ENCODE peak calls at places on chromosomes 13 and 19, in four cellular contexts. A is HepG2, Y is GM12878, P is K562. G is an unnamed sample.

GRCh38 chr13:21683034-21683733 is 12.3 kb downstream of the FGF9 start:
- DNase-seq in A (no peak), Y (no peak), P (no peak), G (no peak)

GRCh38 chr13:83151308-83151660 is 731.0 kb downstream of the SLITRK1 start:
- DNase-seq in P (no peak), A (no peak), Y (no peak), G (no peak)

GRCh38 chr13:74770361-74770760 is 636.2 kb upstream of the KLF12 start:
- DNase-seq in A (no peak), P (no peak), Y (no peak), G (no peak)

GRCh38 chr13:37357548-37357947 is 241.0 kb downstream of the POSTN start:
- DNase-seq in P (no peak), A (no peak), Y (no peak), G (no peak)

GRCh38 chr13:20654156-20654555 is 49.3 kb upstream of the IL17D start:
- DNase-seq in A (no peak), P (no peak), Y (no peak), G (no peak)

GRCh38 chr13:53170910-53171309 is 142.3 kb downstream of the OLFM4 start:
- DNase-seq in A (no peak), Y (no peak), P (no peak), G (no peak)

GRCh38 chr19:35213678-35214632 is 14.6 kb downstream of the FAM187B start:
- DNase-seq in Y (peak; percentile 93), P (peak; percentile 50), A (no peak), G (no peak)

GRCh38 chr13:45113809-45114208 is 6.5 kb upstream of the GTF2F2 start:
- DNase-seq in A (no peak), P (no peak), Y (no peak), G (no peak)

GRCh38 chr13:46577656-46578589 is 25.0 kb downstream of the LRCH1 start:
- DNase-seq in P (no peak), Y (no peak), A (no peak), G (no peak)

GRCh38 chr19:20503536-20503935 is 62.0 kb downstream of the ZNF737 start:
- DNase-seq in P (no peak), A (no peak), Y (no peak), G (no peak)

GRCh38 chr19:44943801-44944249 is 1.8 kb downstream of the APOC4 start:
- DNase-seq in A (no peak), Y (no peak), P (peak; percentile 90), G (no peak)

GRCh38 chr19:13597625-13598024 is 91.3 kb upstream of the CACNA1A start:
- DNase-seq in A (peak; percentile 35), Y (peak; percentile 25), P (peak; percentile 78), G (no peak)

GRCh38 chr13:93244918-93245280 is 18.3 kb downstream of the GPC6 start:
- DNase-seq in Y (no peak), A (no peak), P (no peak), G (no peak)

GRCh38 chr13:34416833-34417425 is 525.1 kb upstream of the NBEA start:
- DNase-seq in Y (no peak), A (no peak), P (no peak), G (no peak)

GRCh38 chr13:73894995-73895571 is 239.1 kb downstream of the KLF12 start:
- DNase-seq in P (no peak), Y (no peak), A (no peak), G (no peak)

GRCh38 chr13:27270594-27271520 is at the start of gene RASL11A:
- DNase-seq in A (peak; percentile 70), P (peak; percentile 75), Y (no peak), G (peak; percentile 92)

GRCh38 chr13:24716011-24716410 is 35.8 kb downstream of the ATP12A start:
- DNase-seq in A (no peak), Y (no peak), P (no peak), G (no peak)

GRCh38 chr13:22287343-22287922 is 616.6 kb downstream of the FGF9 start:
- DNase-seq in Y (no peak), P (no peak), A (no peak), G (no peak)

GRCh38 chr13:75482070-75482819 is at the start of gene TBC1D4:
- DNase-seq in A (peak; percentile 87), P (peak; percentile 78), Y (peak; percentile 66), G (no peak)

GRCh38 chr13:94968040-94968756 is 255.9 kb upstream of the SOX21 start:
- DNase-seq in Y (no peak), P (no peak), A (no peak), G (no peak)

DNA sequence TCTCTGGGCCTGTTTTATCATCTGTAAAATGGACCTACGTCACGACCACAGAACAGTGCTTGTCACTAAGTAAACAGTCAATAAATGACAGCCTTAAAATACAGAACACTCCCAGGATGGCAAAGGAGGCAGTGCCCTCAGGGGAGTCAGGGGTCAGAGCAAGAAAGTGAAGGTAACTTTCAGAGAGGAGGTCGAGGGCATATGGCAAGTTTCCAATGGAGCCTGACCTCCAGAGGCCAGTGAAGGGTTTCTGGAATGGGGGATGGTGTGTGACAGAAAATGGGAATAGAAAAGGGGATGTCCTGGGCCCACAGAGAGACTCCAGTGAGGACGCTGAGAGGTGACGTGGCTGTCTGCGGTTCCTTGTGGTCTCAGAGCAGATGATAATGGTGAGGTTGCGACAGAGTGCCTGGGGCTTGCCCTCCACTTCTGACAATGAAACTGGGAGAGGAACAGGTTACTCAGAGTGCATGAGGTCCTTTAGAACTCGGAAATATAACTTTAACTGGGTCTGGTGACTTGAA is 91.8 kb downstream of the UBL3 start:
- DNase-seq in Y (peak; percentile 74), P (peak; percentile 13), A (peak; percentile 5), G (no peak)
- TF ChIP-seq BRCA1 in Y (no peak), P (no peak), A (no peak), G (no peak)

GRCh38 chr19:2556221-2557092 is 80.5 kb downstream of the GADD45B start:
- DNase-seq in Y (no peak), A (no peak), P (no peak), G (no peak)

GRCh38 chr19:2555422-2556220 is 79.7 kb downstream of the GADD45B start:
- DNase-seq in P (no peak), A (peak; percentile 75), Y (no peak), G (no peak)

GRCh38 chr19:2553510-2553909 is 77.6 kb downstream of the GADD45B start:
- DNase-seq in Y (no peak), A (no peak), P (no peak), G (no peak)

GRCh38 chr19:2552859-2553258 is 76.9 kb downstream of the GADD45B start:
- DNase-seq in P (peak; percentile 14), A (no peak), Y (peak; percentile 86), G (no peak)

GRCh38 chr19:2554856-2555255 is 78.9 kb downstream of the GADD45B start:
- DNase-seq in Y (no peak), A (peak; percentile 73), P (no peak), G (no peak)
- TF ChIP-seq BRCA1 in Y (no peak), A (no peak), P (no peak), G (no peak)

DNA sequence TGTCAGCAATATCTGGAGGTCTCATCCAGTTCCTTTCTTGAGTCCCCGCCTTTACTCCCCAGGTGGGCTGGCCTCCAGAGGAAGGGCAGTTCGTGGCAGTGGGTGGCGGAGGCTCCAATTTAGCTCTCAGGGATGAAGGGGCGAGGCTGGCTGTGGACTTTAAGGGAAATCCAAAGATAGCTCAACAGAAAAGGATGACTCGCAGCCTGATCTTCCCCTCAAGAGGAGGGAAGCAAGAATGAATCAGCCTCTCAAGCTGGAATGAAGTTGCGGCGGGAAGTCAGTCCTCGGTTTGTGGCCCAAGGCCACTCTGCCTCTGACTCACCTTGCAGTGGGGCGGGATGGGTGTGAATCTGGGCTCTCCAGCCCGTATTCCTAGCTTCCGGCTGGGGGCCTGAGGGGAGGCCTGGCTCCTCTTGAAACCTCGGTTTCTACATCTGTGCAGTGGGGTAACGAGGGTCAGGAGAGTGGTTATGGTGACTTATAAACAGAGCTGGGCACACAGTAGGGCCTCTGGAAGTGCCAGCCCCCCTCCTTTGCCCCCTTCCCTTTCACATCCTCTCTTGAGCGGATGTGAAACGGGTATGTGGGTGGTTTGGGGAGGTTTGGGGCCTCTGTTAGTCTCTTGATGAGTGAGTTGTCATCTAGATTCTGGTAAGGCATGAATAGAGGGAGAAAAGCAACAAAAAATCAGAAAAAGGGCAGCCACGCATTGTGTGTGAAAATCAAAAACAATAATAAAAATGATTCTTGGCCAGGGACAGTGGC is 10.5 kb upstream of the SMG9 start:
- DNase-seq in P (peak; percentile 80), A (peak; percentile 30), Y (peak; percentile 95), G (no peak)
- TF ChIP-seq BRCA1 in P (no peak), A (no peak), Y (no peak), G (no peak)

DNA sequence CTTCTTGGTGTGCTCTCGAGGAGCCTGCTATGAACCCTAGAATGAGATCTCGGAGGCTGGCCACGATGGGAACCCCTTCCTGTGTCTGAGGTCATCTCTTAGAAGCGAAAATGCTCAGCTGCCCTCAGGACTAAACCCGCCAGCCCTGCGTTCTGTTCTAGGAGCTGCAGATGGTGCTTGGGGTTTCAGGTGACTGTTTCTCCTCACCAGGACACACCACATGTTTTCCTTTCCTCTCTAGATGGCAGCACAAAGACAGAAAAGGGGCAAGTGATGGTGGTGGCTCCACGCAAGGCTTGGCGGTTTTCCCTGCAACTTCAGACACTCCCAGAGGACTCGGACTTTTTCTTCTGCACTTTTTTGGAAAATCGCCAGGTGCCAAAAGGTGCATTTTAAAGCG is 60.1 kb downstream of the RNASEH2B start:
- DNase-seq in A (peak; percentile 11), P (no peak), Y (no peak), G (peak; percentile 57)
- TF ChIP-seq BRCA1 in A (no peak), P (no peak), Y (no peak), G (no peak)